ENCODE peak calls at places on chromosomes 6 and 20, in eight cellular contexts. X is astrocyte of the spinal cord; M is vagina; B is brain microvascular endothelial cell; G is PC-3; Q is CD4-positive, alpha-beta T cell; V is WTC11; D is GM20000. U is an unnamed sample.

GRCh38 chr6:88983532-88983931 is 20.1 kb upstream of the RNGTT start:
- DNase-seq in Q (no peak), V (peak), B (peak), X (peak), D (no peak), G (peak), M (no peak), U (no peak)

GRCh38 chr6:21135484-21136005 is 458.0 kb upstream of the SOX4 start:
- DNase-seq in M (no peak), D (no peak), V (no peak), X (no peak), Q (no peak), G (no peak), B (no peak), U (no peak)

GRCh38 chr6:104613416-104614001 is 246.2 kb downstream of the HACE1 start:
- DNase-seq in B (peak), V (no peak), M (no peak), Q (no peak), X (peak), G (no peak), D (no peak), U (no peak)

GRCh38 chr6:147689398-147689797 is 180.9 kb downstream of the SAMD5 start:
- DNase-seq in Q (no peak), M (no peak), V (no peak), X (no peak), G (peak), B (no peak), D (no peak), U (no peak)

GRCh38 chr20:8267009-8267408 is 134.9 kb downstream of the PLCB1 start:
- DNase-seq in Q (no peak), G (no peak), D (no peak), B (no peak), V (no peak), M (no peak), X (no peak), U (no peak)

GRCh38 chr6:145669627-145670034 is 65.7 kb downstream of the EPM2A start:
- DNase-seq in D (no peak), X (peak), Q (no peak), V (no peak), M (no peak), B (peak), G (peak), U (no peak)

GRCh38 chr20:25408890-25409289 is 1.4 kb downstream of the GINS1 start:
- DNase-seq in V (no peak), B (no peak), M (no peak), Q (no peak), G (no peak), X (no peak), D (no peak), U (no peak)

GRCh38 chr6:78916411-78916810 is 49.1 kb downstream of the IRAK1BP1 start:
- DNase-seq in G (no peak), Q (no peak), V (no peak), D (no peak), B (no peak), M (no peak), X (no peak), U (no peak)

GRCh38 chr6:130010387-130010786 is 8.0 kb upstream of the L3MBTL3 start:
- DNase-seq in G (no peak), M (no peak), Q (no peak), D (no peak), B (no peak), X (no peak), V (no peak), U (no peak)

GRCh38 chr20:1427457-1428054 is 34.7 kb upstream of the FKBP1A start:
- DNase-seq in X (peak), M (no peak), G (peak), B (no peak), D (no peak), Q (no peak), V (peak), U (no peak)

GRCh38 chr6:136112262-136112661 is 137.8 kb downstream of the MTFR2 start:
- DNase-seq in Q (no peak), V (no peak), B (no peak), D (no peak), M (no peak), X (no peak), G (no peak), U (no peak)

DNA sequence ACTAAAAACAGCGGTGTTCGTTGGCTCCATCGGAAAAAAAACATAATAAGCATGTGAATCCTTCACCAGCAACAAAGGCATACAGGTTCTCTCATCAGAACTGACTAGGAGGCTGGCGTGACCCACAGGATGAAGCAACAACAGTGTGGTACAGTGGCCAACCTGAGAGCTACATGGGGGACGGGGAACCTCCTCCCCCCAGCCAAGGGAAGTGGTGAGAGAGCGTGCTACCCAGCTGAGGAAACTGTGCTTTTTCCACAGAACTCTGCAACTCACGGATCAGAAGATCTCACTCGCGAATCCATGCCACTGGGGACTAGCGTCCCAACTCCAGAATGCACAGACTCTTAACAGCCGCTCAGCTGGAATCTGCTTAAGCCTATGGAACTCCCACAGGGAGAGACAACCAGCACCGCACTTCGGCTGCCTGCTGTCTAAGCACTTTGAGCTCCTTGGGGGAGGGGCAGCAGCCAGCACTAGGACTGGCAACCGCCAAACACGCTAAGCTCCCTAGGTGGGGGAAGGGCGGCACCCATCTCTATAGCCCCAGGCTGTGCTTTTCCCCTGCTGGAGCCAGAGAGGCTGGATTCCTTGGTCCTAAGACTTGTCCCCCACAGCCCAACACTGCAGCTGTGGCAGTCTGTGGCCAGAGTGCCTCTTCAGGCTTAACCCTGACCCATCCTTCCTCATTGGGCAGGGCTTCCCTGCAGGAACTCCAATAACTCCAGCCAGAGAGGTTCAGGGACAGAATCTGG is 538.3 kb upstream of the BTBD3 start:
- DNase-seq in V (peak), M (no peak), Q (no peak), G (no peak), B (peak), X (no peak), D (no peak), U (no peak)
- TF ChIP-seq CTCF in V (no peak), M (no peak), Q (no peak), G (no peak), B (no peak), X (no peak), D (no peak), U (no peak)

GRCh38 chr6:44667668-44668390 is 280.3 kb downstream of the CDC5L start:
- DNase-seq in V (peak), X (no peak), D (no peak), Q (peak), B (no peak), G (peak), M (no peak), U (no peak)
- TF ChIP-seq CTCF in V (peak), X (peak), D (peak), Q (peak), B (peak), G (peak), M (no peak), U (peak)

GRCh38 chr6:29708432-29709177 is 14.6 kb upstream of the HLA-F start:
- DNase-seq in B (no peak), X (no peak), V (no peak), D (no peak), G (no peak), Q (peak), M (no peak), U (no peak)

GRCh38 chr6:29705389-29706231 is 17.6 kb upstream of the HLA-F start:
- DNase-seq in D (no peak), Q (no peak), M (no peak), X (peak), B (no peak), G (peak), V (no peak), U (no peak)

GRCh38 chr6:29702519-29703103 is 20.6 kb upstream of the HLA-F start:
- DNase-seq in D (peak), X (peak), Q (peak), B (peak), G (peak), V (peak), M (no peak), U (no peak)
- TF ChIP-seq CTCF in D (peak), X (peak), Q (peak), B (peak), G (peak), V (peak), M (no peak), U (peak)

GRCh38 chr6:159939591-159940016 is 29.3 kb upstream of the IGF2R start:
- DNase-seq in G (no peak), M (no peak), Q (no peak), D (no peak), V (no peak), B (no peak), X (no peak), U (no peak)

GRCh38 chr6:159943101-159943632 is 25.7 kb upstream of the IGF2R start:
- DNase-seq in V (no peak), B (peak), G (no peak), D (no peak), M (no peak), Q (no peak), X (peak), U (no peak)

GRCh38 chr6:159945801-159946392 is 23.0 kb upstream of the IGF2R start:
- DNase-seq in B (no peak), Q (no peak), M (peak), D (no peak), G (no peak), V (no peak), X (no peak), U (no peak)

GRCh38 chr6:159943965-159944598 is 24.8 kb upstream of the IGF2R start:
- DNase-seq in X (no peak), D (no peak), M (no peak), G (no peak), B (no peak), Q (no peak), V (no peak), U (peak)

DNA sequence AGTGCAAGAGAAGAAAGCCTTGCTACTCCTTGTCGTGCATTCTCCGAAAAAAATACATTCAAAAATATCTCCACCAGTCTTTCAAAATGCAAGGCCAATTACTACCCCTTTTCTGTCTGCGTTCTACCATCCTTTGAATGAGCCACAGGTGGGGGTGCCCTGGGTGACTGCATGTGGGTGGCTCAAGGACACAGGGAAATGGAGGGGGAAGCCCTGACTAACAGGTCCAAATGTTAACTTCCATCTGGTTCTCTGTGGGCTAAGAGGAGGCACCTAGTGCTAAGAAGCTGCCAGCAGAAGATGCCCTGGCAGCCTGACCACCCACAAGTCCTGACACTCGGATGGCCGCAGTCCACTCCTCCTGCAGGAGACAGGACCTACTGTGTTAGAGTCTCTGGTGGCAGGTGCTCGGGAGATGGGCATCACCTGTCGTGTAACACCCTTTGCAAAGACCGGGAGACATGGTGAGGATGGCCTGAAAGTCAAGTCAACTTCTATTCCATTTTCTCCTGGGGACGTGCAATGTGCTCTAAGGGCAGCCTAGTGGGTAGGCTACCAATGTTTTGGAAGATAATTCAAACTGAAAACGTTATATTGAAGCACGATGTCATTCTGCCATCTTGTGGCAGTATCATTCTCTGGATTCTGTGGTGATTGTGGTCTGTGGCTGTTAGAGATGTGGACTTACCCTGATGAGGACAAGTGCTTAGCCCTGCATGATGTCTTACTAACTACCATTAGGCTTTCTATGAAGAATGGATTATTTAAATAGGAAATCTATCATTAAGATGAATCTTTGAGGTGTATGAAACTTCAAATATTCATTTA is 27.4 kb upstream of the IGF2R start:
- DNase-seq in V (no peak), G (peak), X (peak), B (peak), Q (no peak), D (peak), M (no peak), U (no peak)
- TF ChIP-seq CTCF in V (no peak), G (peak), X (peak), B (peak), Q (peak), D (peak), M (peak), U (peak)

GRCh38 chr6:149484733-149485700 is at the start of gene ZC3H12D:
- DNase-seq in D (peak), G (peak), V (no peak), X (peak), Q (peak), M (no peak), B (peak), U (peak)
- TF ChIP-seq CTCF in D (peak), G (peak), V (no peak), X (no peak), Q (peak), M (no peak), B (peak), U (peak)

GRCh38 chr20:24106801-24107158 is 118.2 kb upstream of the GGTLC1 start:
- DNase-seq in D (no peak), G (no peak), X (no peak), M (no peak), B (no peak), V (no peak), Q (no peak), U (no peak)
- TF ChIP-seq CTCF in D (no peak), G (no peak), X (no peak), M (no peak), B (no peak), V (no peak), Q (no peak), U (no peak)

DNA sequence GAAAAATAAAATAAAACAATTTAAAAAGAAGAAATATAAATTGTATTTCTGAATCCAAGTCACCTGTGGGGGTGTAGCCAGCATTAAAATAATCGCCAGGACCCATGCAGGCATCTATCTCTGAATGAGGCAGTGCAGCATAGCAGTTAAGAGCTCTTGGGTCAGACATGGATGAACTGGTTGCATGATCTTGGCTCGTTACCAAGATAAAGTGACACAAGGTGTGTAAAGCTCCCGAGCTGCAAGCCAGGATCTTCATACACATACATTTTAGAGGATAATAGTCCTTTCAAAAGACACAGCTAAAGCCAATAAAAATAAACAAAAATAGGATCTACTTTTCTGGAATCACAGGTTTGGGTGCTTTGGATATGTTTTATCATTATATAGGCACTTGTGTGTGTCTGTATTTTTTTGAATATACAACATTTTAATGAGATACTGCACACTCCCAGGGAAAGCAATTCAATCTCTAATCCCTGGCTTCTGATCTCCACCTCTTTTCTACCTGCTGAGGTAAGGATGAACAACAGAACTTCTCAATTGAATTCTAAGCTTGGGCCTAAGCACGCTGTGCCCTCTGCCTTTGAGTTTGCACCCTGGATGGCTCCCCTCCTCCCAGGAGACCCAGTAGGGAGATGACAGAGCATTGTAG is 8.9 kb downstream of the TRIM10 start:
- DNase-seq in G (peak), X (no peak), M (peak), D (no peak), B (no peak), V (no peak), Q (no peak), U (no peak)
- TF ChIP-seq CTCF in G (no peak), X (no peak), M (no peak), D (no peak), B (no peak), V (no peak), Q (no peak), U (no peak)

GRCh38 chr20:53164072-53164471 is 191.9 kb downstream of the TSHZ2 start:
- DNase-seq in M (no peak), V (no peak), X (no peak), G (no peak), Q (no peak), B (no peak), D (no peak), U (no peak)

GRCh38 chr20:53161473-53161872 is 189.3 kb downstream of the TSHZ2 start:
- DNase-seq in B (no peak), Q (no peak), M (no peak), G (no peak), X (no peak), D (no peak), V (no peak), U (no peak)

GRCh38 chr20:53161073-53161472 is 188.9 kb downstream of the TSHZ2 start:
- DNase-seq in B (no peak), V (no peak), X (no peak), D (no peak), Q (no peak), M (no peak), G (no peak), U (no peak)

GRCh38 chr20:53163486-53163885 is 191.3 kb downstream of the TSHZ2 start:
- DNase-seq in V (no peak), B (peak), Q (no peak), X (peak), G (peak), M (no peak), D (no peak), U (no peak)

GRCh38 chr20:53162251-53162835 is 190.2 kb downstream of the TSHZ2 start:
- DNase-seq in M (no peak), D (no peak), G (peak), V (peak), X (peak), B (peak), Q (no peak), U (no peak)
- TF ChIP-seq CTCF in M (no peak), D (no peak), G (peak), V (no peak), X (peak), B (peak), Q (no peak), U (no peak)

GRCh38 chr20:62907377-62908317 is 18.7 kb downstream of the DIDO1 start:
- DNase-seq in D (no peak), X (no peak), M (no peak), Q (no peak), B (no peak), V (peak), G (no peak), U (no peak)
- TF ChIP-seq CTCF in D (no peak), X (peak), M (no peak), Q (peak), B (peak), V (peak), G (peak), U (peak)

U was measured in CD14-positive monocyte.